ENCODE peak calls at places on chromosomes 2 and 18, in six cellular contexts. One of them, this sample, is unnamed.

GRCh38 chr2:111116016-111116746 is 4.5 kb upstream of the BCL2L11 start:
- DNase-seq in NCI-H2171 treated with DMSO at 0.1 percent for 48 hours: no peak
- DNase-seq in NCI-H774: no peak
- DNase-seq in kidney tubule cell: no peak
- DNase-seq in AML-193: peak; percentile 20
- DNase-seq in iris pigment epithelial cell: no peak
- DNase-seq in this sample: no peak

GRCh38 chr2:106745468-106745867 is 140.5 kb downstream of the ST6GAL2 start:
- DNase-seq in NCI-H2171 treated with DMSO at 0.1 percent for 48 hours: peak; percentile 97
- DNase-seq in NCI-H774: no peak
- DNase-seq in kidney tubule cell: no peak
- DNase-seq in AML-193: no peak
- DNase-seq in iris pigment epithelial cell: no peak
- DNase-seq in this sample: no peak

GRCh38 chr18:69444221-69444620 is 43.5 kb downstream of the DOK6 start:
- DNase-seq in NCI-H2171 treated with DMSO at 0.1 percent for 48 hours: no peak
- DNase-seq in NCI-H774: no peak
- DNase-seq in kidney tubule cell: no peak
- DNase-seq in AML-193: no peak
- DNase-seq in iris pigment epithelial cell: peak; percentile 2
- DNase-seq in this sample: peak; percentile 4

GRCh38 chr2:111117666-111118454 is 2.9 kb upstream of the BCL2L11 start:
- DNase-seq in NCI-H2171 treated with DMSO at 0.1 percent for 48 hours: no peak
- DNase-seq in NCI-H774: no peak
- DNase-seq in kidney tubule cell: peak; percentile 43
- DNase-seq in AML-193: no peak
- DNase-seq in iris pigment epithelial cell: peak; percentile 75
- DNase-seq in this sample: peak; percentile 77

GRCh38 chr2:203327582-203327917 is 644 bp upstream of the ABI2 start:
- DNase-seq in NCI-H2171 treated with DMSO at 0.1 percent for 48 hours: peak; percentile 64
- DNase-seq in NCI-H774: no peak
- DNase-seq in kidney tubule cell: no peak
- DNase-seq in AML-193: no peak
- DNase-seq in iris pigment epithelial cell: no peak
- DNase-seq in this sample: no peak

GRCh38 chr2:156079845-156080244 is 252.7 kb downstream of the NR4A2 start:
- DNase-seq in NCI-H2171 treated with DMSO at 0.1 percent for 48 hours: no peak
- DNase-seq in NCI-H774: no peak
- DNase-seq in kidney tubule cell: no peak
- DNase-seq in AML-193: no peak
- DNase-seq in iris pigment epithelial cell: no peak
- DNase-seq in this sample: no peak

GRCh38 chr2:26631815-26632214 is 9.4 kb downstream of the CIB4 start:
- DNase-seq in NCI-H2171 treated with DMSO at 0.1 percent for 48 hours: no peak
- DNase-seq in NCI-H774: no peak
- DNase-seq in kidney tubule cell: no peak
- DNase-seq in AML-193: no peak
- DNase-seq in iris pigment epithelial cell: no peak
- DNase-seq in this sample: no peak

GRCh38 chr2:17578466-17578928 is 38.0 kb downstream of the VSNL1 start:
- DNase-seq in NCI-H2171 treated with DMSO at 0.1 percent for 48 hours: no peak
- DNase-seq in NCI-H774: no peak
- DNase-seq in kidney tubule cell: peak; percentile 3
- DNase-seq in AML-193: no peak
- DNase-seq in iris pigment epithelial cell: no peak
- DNase-seq in this sample: no peak

GRCh38 chr2:181352158-181352557 is 105.0 kb upstream of the ITGA4 start:
- DNase-seq in NCI-H2171 treated with DMSO at 0.1 percent for 48 hours: no peak
- DNase-seq in NCI-H774: no peak
- DNase-seq in kidney tubule cell: no peak
- DNase-seq in AML-193: peak; percentile 84
- DNase-seq in iris pigment epithelial cell: no peak
- DNase-seq in this sample: no peak

GRCh38 chr2:235829726-235830125 is 335.9 kb downstream of the AGAP1 start:
- DNase-seq in NCI-H2171 treated with DMSO at 0.1 percent for 48 hours: no peak
- DNase-seq in NCI-H774: no peak
- DNase-seq in kidney tubule cell: no peak
- DNase-seq in AML-193: no peak
- DNase-seq in iris pigment epithelial cell: no peak
- DNase-seq in this sample: no peak

GRCh38 chr18:59885579-59886163 is 14.1 kb upstream of the PMAIP1 start:
- DNase-seq in NCI-H2171 treated with DMSO at 0.1 percent for 48 hours: no peak
- DNase-seq in NCI-H774: no peak
- DNase-seq in kidney tubule cell: peak; percentile 83
- DNase-seq in AML-193: peak; percentile 52
- DNase-seq in iris pigment epithelial cell: peak; percentile 90
- DNase-seq in this sample: peak; percentile 95

GRCh38 chr18:49920731-49921130 is 107.4 kb upstream of the ACAA2 start:
- DNase-seq in NCI-H2171 treated with DMSO at 0.1 percent for 48 hours: no peak
- DNase-seq in NCI-H774: no peak
- DNase-seq in kidney tubule cell: peak; percentile 91
- DNase-seq in AML-193: no peak
- DNase-seq in iris pigment epithelial cell: peak; percentile 24
- DNase-seq in this sample: peak; percentile 89

GRCh38 chr2:187310696-187311095 is 137.4 kb downstream of the CALCRL start:
- DNase-seq in NCI-H2171 treated with DMSO at 0.1 percent for 48 hours: no peak
- DNase-seq in NCI-H774: no peak
- DNase-seq in kidney tubule cell: peak; percentile 10
- DNase-seq in AML-193: no peak
- DNase-seq in iris pigment epithelial cell: no peak
- DNase-seq in this sample: no peak

GRCh38 chr18:31977270-31977872 is 34.4 kb upstream of the TRAPPC8 start:
- DNase-seq in NCI-H2171 treated with DMSO at 0.1 percent for 48 hours: peak; percentile 56
- DNase-seq in NCI-H774: no peak
- DNase-seq in kidney tubule cell: peak; percentile 61
- DNase-seq in AML-193: peak; percentile 49
- DNase-seq in iris pigment epithelial cell: peak; percentile 47
- DNase-seq in this sample: peak; percentile 32

GRCh38 chr2:130785466-130786055 is 30.2 kb downstream of the AMER3 start:
- DNase-seq in NCI-H2171 treated with DMSO at 0.1 percent for 48 hours: peak; percentile 31
- DNase-seq in NCI-H774: no peak
- DNase-seq in kidney tubule cell: no peak
- DNase-seq in AML-193: no peak
- DNase-seq in iris pigment epithelial cell: no peak
- DNase-seq in this sample: no peak

GRCh38 chr2:1495676-1496393 is 82.6 kb downstream of the TPO start:
- DNase-seq in NCI-H2171 treated with DMSO at 0.1 percent for 48 hours: no peak
- DNase-seq in NCI-H774: no peak
- DNase-seq in kidney tubule cell: no peak
- DNase-seq in AML-193: no peak
- DNase-seq in iris pigment epithelial cell: no peak
- DNase-seq in this sample: no peak

GRCh38 chr2:88711897-88712296 is 20.4 kb downstream of the RPIA start:
- DNase-seq in NCI-H2171 treated with DMSO at 0.1 percent for 48 hours: no peak
- DNase-seq in NCI-H774: no peak
- DNase-seq in kidney tubule cell: no peak
- DNase-seq in AML-193: no peak
- DNase-seq in iris pigment epithelial cell: no peak
- DNase-seq in this sample: no peak

GRCh38 chr2:85237849-85238570 is 89.8 kb downstream of the TGOLN2 start:
- DNase-seq in NCI-H2171 treated with DMSO at 0.1 percent for 48 hours: no peak
- DNase-seq in NCI-H774: no peak
- DNase-seq in kidney tubule cell: no peak
- DNase-seq in AML-193: no peak
- DNase-seq in iris pigment epithelial cell: no peak
- DNase-seq in this sample: no peak

GRCh38 chr18:35939166-35939565 is 33.3 kb upstream of the RMP24 start:
- DNase-seq in NCI-H2171 treated with DMSO at 0.1 percent for 48 hours: no peak
- DNase-seq in NCI-H774: no peak
- DNase-seq in kidney tubule cell: no peak
- DNase-seq in AML-193: no peak
- DNase-seq in iris pigment epithelial cell: peak; percentile 10
- DNase-seq in this sample: no peak

GRCh38 chr2:70785137-70785911 is 5.1 kb downstream of the FIGLA start:
- DNase-seq in NCI-H2171 treated with DMSO at 0.1 percent for 48 hours: peak; percentile 74
- DNase-seq in NCI-H774: no peak
- DNase-seq in kidney tubule cell: peak; percentile 44
- DNase-seq in AML-193: peak; percentile 47
- DNase-seq in iris pigment epithelial cell: peak; percentile 20
- DNase-seq in this sample: peak; percentile 45

GRCh38 chr2:133194068-133194655 is 374.1 kb downstream of the NCKAP5 start:
- DNase-seq in NCI-H2171 treated with DMSO at 0.1 percent for 48 hours: no peak
- DNase-seq in NCI-H774: no peak
- DNase-seq in kidney tubule cell: peak; percentile 45
- DNase-seq in AML-193: no peak
- DNase-seq in iris pigment epithelial cell: peak; percentile 40
- DNase-seq in this sample: no peak

GRCh38 chr2:1605102-1605501 is 139.2 kb downstream of the PXDN start:
- DNase-seq in NCI-H2171 treated with DMSO at 0.1 percent for 48 hours: no peak
- DNase-seq in NCI-H774: no peak
- DNase-seq in kidney tubule cell: peak; percentile 52
- DNase-seq in AML-193: no peak
- DNase-seq in iris pigment epithelial cell: no peak
- DNase-seq in this sample: peak; percentile 37

GRCh38 chr2:61045999-61046398 is 19.7 kb upstream of the SANBR start:
- DNase-seq in NCI-H2171 treated with DMSO at 0.1 percent for 48 hours: no peak
- DNase-seq in NCI-H774: no peak
- DNase-seq in kidney tubule cell: no peak
- DNase-seq in AML-193: no peak
- DNase-seq in iris pigment epithelial cell: peak; percentile 34
- DNase-seq in this sample: no peak

This sample was measured in M059J.